ENCODE peak calls at places on chromosomes 3 and 15, in five cellular contexts. H is H1, D is HCT116, K is SK-N-SH, S is HepG2. I is an unnamed sample.

GRCh38 chr3:77147836-77148578 is 108.1 kb downstream of the ROBO2 start:
- DNase-seq in H (no peak), D (no peak), K (no peak), S (no peak), I (no peak)

GRCh38 chr15:39586387-39587171 is 5.7 kb downstream of the THBS1 start:
- DNase-seq in H (no peak), D (no peak), K (no peak), S (no peak), I (no peak)

GRCh38 chr3:4306091-4306490 is 2.9 kb downstream of the SETMAR start:
- DNase-seq in H (no peak), D (no peak), K (no peak), S (no peak), I (no peak)

GRCh38 chr3:71008350-71008923 is 575.1 kb downstream of the FOXP1 start:
- DNase-seq in H (no peak), D (no peak), K (no peak), S (no peak), I (no peak)

GRCh38 chr15:64045774-64046346 is 425 bp downstream of the DAPK2 start:
- DNase-seq in H (peak), D (no peak), K (peak), S (no peak), I (peak)

GRCh38 chr3:126446791-126447190 is 28.9 kb downstream of the ZXDC start:
- DNase-seq in H (no peak), D (no peak), K (no peak), S (no peak), I (no peak)

GRCh38 chr3:21551019-21551418 is 200.0 kb downstream of the ZNF385D start:
- DNase-seq in H (no peak), D (no peak), K (peak), S (peak), I (peak)

GRCh38 chr15:43514241-43515057 is 3.0 kb upstream of the MAP1A start:
- DNase-seq in H (peak), D (no peak), K (peak), S (peak), I (no peak)

GRCh38 chr3:129224984-129225393 is 24.4 kb upstream of the COPG1 start:
- DNase-seq in H (no peak), D (no peak), K (peak), S (peak), I (peak)

GRCh38 chr15:31296304-31297220 is 30.1 kb upstream of the KLF13 start:
- DNase-seq in H (no peak), D (no peak), K (peak), S (peak), I (no peak)

GRCh38 chr3:150362515-150363302 is 45.4 kb upstream of the TSC22D2 start:
- DNase-seq in H (no peak), D (no peak), K (no peak), S (peak), I (no peak)

GRCh38 chr3:53730565-53730964 is 115.7 kb downstream of the CHDH start:
- DNase-seq in H (no peak), D (no peak), K (peak), S (no peak), I (no peak)

GRCh38 chr15:78265752-78266224 is 1.4 kb downstream of the DNAJA4 start:
- DNase-seq in H (no peak), D (no peak), K (no peak), S (no peak), I (no peak)

GRCh38 chr3:46987485-46988401 is 8.3 kb downstream of the NBEAL2 start:
- DNase-seq in H (peak), D (no peak), K (no peak), S (no peak), I (no peak)

GRCh38 chr3:50594253-50594785 is 17.3 kb downstream of the CISH start:
- DNase-seq in H (no peak), D (no peak), K (peak), S (no peak), I (peak)

GRCh38 chr15:88388702-88389101 is 78.5 kb downstream of the MRPL46 start:
- DNase-seq in H (no peak), D (no peak), K (no peak), S (peak), I (no peak)

GRCh38 chr15:65970937-65971740 is 101.8 kb downstream of the RAB11A start:
- DNase-seq in H (no peak), D (no peak), K (no peak), S (no peak), I (no peak)

GRCh38 chr15:98952381-98952803 is 55.2 kb downstream of the PGPEP1L start:
- DNase-seq in H (no peak), D (no peak), K (no peak), S (no peak), I (no peak)

GRCh38 chr3:63364909-63365308 is 86.8 kb downstream of the SYNPR start:
- DNase-seq in H (no peak), D (no peak), K (peak), S (no peak), I (peak)

GRCh38 chr15:40282870-40283614 is at the start of gene ANKRD63:
- DNase-seq in H (no peak), D (no peak), K (peak), S (no peak), I (no peak)

GRCh38 chr15:57312323-57313133 is 63.8 kb upstream of the CGNL1 start:
- DNase-seq in H (no peak), D (no peak), K (no peak), S (peak), I (no peak)

GRCh38 chr15:68846851-68847439 is 26.2 kb upstream of the ANP32A start:
- DNase-seq in H (no peak), D (no peak), K (no peak), S (no peak), I (no peak)

GRCh38 chr15:68849477-68849876 is 28.8 kb upstream of the ANP32A start:
- DNase-seq in H (no peak), D (no peak), K (peak), S (no peak), I (no peak)

GRCh38 chr15:68842958-68843357 is 22.3 kb upstream of the ANP32A start:
- DNase-seq in H (no peak), D (no peak), K (no peak), S (no peak), I (no peak)

GRCh38 chr15:68844856-68845550 is 24.3 kb upstream of the ANP32A start:
- DNase-seq in H (no peak), D (no peak), K (no peak), S (no peak), I (no peak)

DNA sequence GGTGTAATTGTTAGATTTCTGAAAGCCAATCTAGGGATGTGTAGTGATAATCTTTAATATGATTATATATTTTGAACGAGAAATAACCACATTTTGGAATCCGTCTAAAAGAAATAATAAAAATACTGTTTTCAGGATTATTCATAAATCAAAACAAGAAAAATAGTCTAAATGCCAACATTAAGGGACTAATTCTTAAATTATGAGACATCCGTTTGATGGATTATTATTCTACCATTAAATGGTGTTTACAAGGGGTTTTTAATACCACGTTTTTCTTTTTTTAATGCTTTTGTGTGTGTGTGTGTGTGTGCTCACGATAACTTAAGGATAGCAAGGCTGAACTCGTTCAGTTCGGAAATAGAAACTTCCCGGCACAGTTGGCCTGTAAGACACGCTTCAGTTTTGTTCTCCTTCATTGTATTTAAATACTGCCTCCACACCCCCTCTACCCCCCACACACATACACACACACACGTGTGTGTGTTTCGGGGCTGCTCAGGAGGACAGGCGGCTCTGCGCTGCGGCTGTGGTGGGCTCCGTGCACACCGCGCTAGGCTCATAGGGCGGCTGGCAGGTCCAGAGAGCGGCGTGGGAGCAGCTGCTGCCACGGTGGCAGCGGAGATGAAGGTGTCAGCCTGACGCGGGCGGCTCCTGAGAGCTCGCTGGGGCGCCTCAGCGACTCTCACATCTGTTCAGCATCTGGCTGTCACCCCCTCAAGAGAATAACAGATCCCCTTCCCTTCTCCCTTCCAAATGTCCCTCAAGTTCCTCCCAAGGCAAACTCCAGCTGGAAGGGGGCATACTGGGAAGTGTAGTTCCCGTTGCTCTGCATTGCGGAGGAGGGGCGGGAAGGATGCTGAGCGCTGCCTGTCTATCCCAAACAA is 23.0 kb upstream of the ANP32A start:
- DNase-seq in H (peak), D (no peak), K (peak), S (no peak), I (no peak)
- TF ChIP-seq JUND in H (no peak), D (no peak), K (no peak), S (no peak), I (no peak)

GRCh38 chr15:29887719-29888118 is 65.5 kb upstream of the TJP1 start:
- DNase-seq in H (no peak), D (no peak), K (no peak), S (no peak), I (no peak)
- TF ChIP-seq JUND in H (no peak), D (no peak), K (no peak), S (no peak), I (no peak)

GRCh38 chr3:187802928-187803259 is 57.6 kb upstream of the BCL6 start:
- DNase-seq in H (no peak), D (no peak), K (no peak), S (no peak), I (no peak)

GRCh38 chr3:187809979-187810568 is 64.8 kb upstream of the BCL6 start:
- DNase-seq in H (no peak), D (no peak), K (no peak), S (peak), I (peak)

GRCh38 chr3:187808466-187809291 is 63.4 kb upstream of the BCL6 start:
- DNase-seq in H (no peak), D (no peak), K (no peak), S (peak), I (peak)

GRCh38 chr3:187804120-187805106 is 59.1 kb upstream of the BCL6 start:
- DNase-seq in H (peak), D (no peak), K (no peak), S (no peak), I (no peak)

DNA sequence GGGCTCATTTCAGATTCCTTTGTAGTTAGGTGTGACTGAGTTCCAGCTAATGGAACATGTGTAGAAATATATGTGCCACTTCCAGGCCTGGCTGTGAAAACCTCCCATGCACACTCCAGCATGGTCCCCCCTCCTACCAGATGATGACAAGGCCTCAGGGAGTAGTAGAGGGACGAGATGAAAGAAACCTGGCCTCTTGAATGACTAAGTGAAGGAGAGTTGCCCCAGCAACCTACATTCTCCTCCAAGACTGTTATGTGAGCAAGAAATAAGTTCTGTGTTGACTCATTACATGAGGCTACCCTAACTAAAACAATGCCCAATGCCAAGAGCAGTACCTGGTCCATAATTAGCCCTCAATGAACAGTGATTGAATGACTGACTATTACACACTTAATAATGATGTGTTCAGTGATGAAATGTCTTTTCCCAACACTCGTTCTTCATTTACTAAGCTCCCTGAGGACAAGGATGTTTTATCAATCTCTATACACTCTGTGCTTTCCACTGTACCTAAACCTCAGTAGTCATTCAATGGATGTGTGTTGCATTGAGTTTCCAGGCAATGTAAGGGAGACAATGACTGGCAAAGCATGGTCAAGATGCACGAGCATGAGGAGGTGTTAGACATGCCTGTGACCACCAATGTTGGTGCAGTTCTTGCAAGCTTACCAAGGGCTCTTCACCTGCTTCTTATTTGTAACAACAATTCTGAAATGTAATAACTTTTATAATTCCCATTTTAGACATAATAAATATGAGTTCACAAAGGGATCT is 62.0 kb upstream of the BCL6 start:
- DNase-seq in H (no peak), D (no peak), K (no peak), S (no peak), I (no peak)
- TF ChIP-seq JUND in H (no peak), D (no peak), K (no peak), S (no peak), I (no peak)

GRCh38 chr3:179067291-179067690 is 4.3 kb downstream of the ZMAT3 start:
- DNase-seq in H (no peak), D (no peak), K (peak), S (peak), I (no peak)

GRCh38 chr3:179071161-179071568 is 444 bp downstream of the ZMAT3 start:
- DNase-seq in H (no peak), D (no peak), K (no peak), S (peak), I (peak)

GRCh38 chr3:179069762-179070390 is 1.7 kb downstream of the ZMAT3 start:
- DNase-seq in H (no peak), D (no peak), K (peak), S (no peak), I (no peak)

GRCh38 chr3:179067839-179068238 is 3.8 kb downstream of the ZMAT3 start:
- DNase-seq in H (no peak), D (no peak), K (peak), S (no peak), I (no peak)

DNA sequence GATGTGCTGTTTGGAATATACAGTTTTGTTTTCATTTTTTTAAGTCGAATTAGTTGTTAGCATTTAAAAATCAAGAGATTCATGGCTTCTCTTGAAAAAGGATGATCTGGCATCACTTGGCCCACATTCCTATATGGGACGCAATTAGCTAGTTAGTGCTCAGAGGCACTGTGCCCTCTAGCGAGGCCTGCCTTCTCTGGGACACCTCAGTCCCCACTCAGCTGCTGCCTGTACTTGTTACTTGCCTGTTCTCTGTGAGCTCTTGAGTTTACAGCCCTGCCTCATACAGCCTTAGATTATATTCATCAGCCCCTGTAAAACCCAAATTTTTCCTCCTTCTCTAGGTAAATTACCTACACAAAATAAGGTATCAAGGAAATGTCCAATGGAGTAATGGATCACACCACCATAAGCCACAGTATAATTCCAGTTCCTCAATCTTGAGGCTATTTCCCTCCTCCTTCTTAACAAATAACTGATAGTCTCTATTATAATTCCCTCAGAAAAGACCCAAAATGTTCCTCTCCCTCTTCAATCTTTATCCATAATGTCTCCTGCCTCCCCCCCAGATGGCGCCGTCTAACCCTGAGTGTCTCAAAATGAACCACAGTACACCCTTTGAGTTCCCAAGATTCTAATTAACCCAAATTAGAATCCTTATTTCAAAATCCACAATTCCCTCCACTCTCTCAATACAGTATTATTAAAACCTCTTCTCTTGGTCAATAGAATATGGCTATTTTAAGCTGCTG is 2.7 kb downstream of the ZMAT3 start:
- DNase-seq in H (no peak), D (no peak), K (peak), S (no peak), I (peak)
- TF ChIP-seq JUND in H (no peak), D (no peak), K (no peak), S (no peak), I (no peak)